ENCODE peak calls at places on chromosomes 4 and X, in ten cellular contexts. S is BE2C, Q is mesothelial cell of epicardium, N is MCF 10A, B is fibroblast of the aortic adventitia, R is upper lobe of right lung, E is Peyer's patch, L is astrocyte of the spinal cord, P is fibroblast of pulmonary artery, A is A549. X is an unnamed sample.

GRCh38 chrX:53256446-53257041 is 24.8 kb downstream of the IQSEC2 start:
- DNase-seq in B (no peak), L (no peak), A (no peak), N (no peak), P (no peak), R (no peak), E (no peak), Q (no peak), S (no peak), X (no peak)

GRCh38 chr4:17033256-17034245 is 135.1 kb upstream of the LDB2 start:
- DNase-seq in B (peak; percentile 17), Q (no peak), P (peak; percentile 11), E (no peak), S (no peak), A (no peak), L (no peak), N (no peak), R (no peak), X (no peak)

GRCh38 chr4:44583393-44583792 is 68.0 kb downstream of the YIPF7 start:
- DNase-seq in R (no peak), N (peak; percentile 24), S (no peak), P (peak; percentile 23), Q (no peak), E (no peak), A (no peak), B (no peak), L (no peak), X (no peak)

GRCh38 chr4:75831856-75832405 is 70.3 kb downstream of the PPEF2 start:
- DNase-seq in P (no peak), R (no peak), L (no peak), E (no peak), Q (no peak), B (no peak), N (no peak), S (no peak), A (no peak), X (no peak)

GRCh38 chr4:54384152-54384551 is 155.1 kb downstream of the PDGFRA start:
- DNase-seq in N (no peak), A (no peak), E (no peak), B (no peak), L (no peak), R (no peak), S (no peak), Q (no peak), P (no peak), X (no peak)

GRCh38 chrX:100831219-100831946 is 11.2 kb downstream of the CSTF2 start:
- DNase-seq in N (no peak), B (no peak), E (no peak), R (no peak), A (no peak), P (no peak), L (no peak), S (no peak), Q (no peak), X (no peak)

GRCh38 chr4:127623755-127624087 is 9.0 kb upstream of the INTU start:
- DNase-seq in R (peak; percentile 60), A (peak; percentile 17), Q (no peak), S (no peak), N (no peak), L (peak; percentile 70), B (peak; percentile 27), E (no peak), P (peak; percentile 36), X (no peak)

GRCh38 chr4:8505229-8505628 is 64.7 kb downstream of the TRMT44 start:
- DNase-seq in Q (no peak), E (no peak), A (no peak), P (no peak), L (no peak), B (no peak), R (no peak), N (no peak), S (no peak), X (no peak)

GRCh38 chr4:88697113-88697512 is 516 bp downstream of the NAP1L5 start:
- DNase-seq in E (no peak), Q (no peak), R (no peak), N (no peak), B (peak; percentile 34), P (peak; percentile 41), L (peak; percentile 36), S (no peak), A (no peak), X (no peak)

GRCh38 chr4:145799225-145799624 is 119.3 kb downstream of the C4orf51 start:
- DNase-seq in E (no peak), B (no peak), Q (no peak), A (no peak), N (no peak), S (no peak), P (no peak), R (no peak), L (no peak), X (no peak)

GRCh38 chr4:151537726-151538125 is 128.8 kb downstream of the FHIP1A start:
- DNase-seq in A (no peak), R (no peak), B (peak; percentile 87), L (peak; percentile 45), P (peak; percentile 89), E (no peak), N (peak; percentile 59), S (no peak), Q (no peak), X (no peak)

GRCh38 chr4:159292137-159292896 is 189.4 kb downstream of the RAPGEF2 start:
- DNase-seq in Q (no peak), R (no peak), L (no peak), N (no peak), E (no peak), A (no peak), P (no peak), B (no peak), S (no peak), X (no peak)

GRCh38 chrX:134661295-134661694 is 3.0 kb upstream of the PLAC1 start:
- DNase-seq in A (no peak), B (no peak), R (no peak), S (no peak), P (no peak), E (no peak), Q (no peak), N (no peak), L (no peak), X (no peak)

GRCh38 chrX:39196192-39197102 is 395.2 kb downstream of the MID1IP1 start:
- DNase-seq in Q (no peak), N (peak; percentile 79), S (no peak), A (no peak), P (no peak), L (peak; percentile 59), B (peak; percentile 16), E (no peak), R (no peak), X (no peak)

GRCh38 chr4:78691971-78692814 is 84.0 kb upstream of the BMP2K start:
- DNase-seq in A (no peak), L (no peak), N (no peak), B (peak; percentile 16), P (no peak), S (peak; percentile 67), Q (no peak), R (no peak), E (no peak), X (no peak)

GRCh38 chr4:73816814-73817213 is 19.7 kb upstream of the CXCL6 start:
- DNase-seq in A (no peak), N (peak; percentile 70), Q (no peak), B (peak; percentile 83), S (no peak), R (no peak), P (peak; percentile 81), L (peak; percentile 91), E (no peak), X (no peak)

GRCh38 chr4:154450971-154451370 is 40.6 kb downstream of the DCHS2 start:
- DNase-seq in E (no peak), Q (no peak), L (no peak), N (no peak), P (no peak), B (no peak), R (no peak), A (no peak), S (no peak), X (no peak)

GRCh38 chrX:3697220-3697684 is 16.2 kb downstream of the PRKX start:
- DNase-seq in S (no peak), B (no peak), N (peak; percentile 10), L (no peak), E (no peak), R (no peak), Q (no peak), A (no peak), P (no peak), X (no peak)

GRCh38 chr4:176034498-176034897 is 31.1 kb upstream of the WDR17 start:
- DNase-seq in N (peak; percentile 56), R (no peak), B (peak; percentile 73), E (no peak), P (peak; percentile 61), A (no peak), Q (no peak), S (peak; percentile 31), L (peak; percentile 57), X (no peak)
- TF ChIP-seq CTCF in N (peak; percentile 37), R (peak; percentile 46), B (no peak), E (peak; percentile 39), P (peak; percentile 13), A (peak; percentile 56), Q (peak; percentile 36), S (peak; percentile 37), L (no peak), X (peak; percentile 71)

GRCh38 chr4:157170321-157170720 is 50.2 kb upstream of the GRIA2 start:
- DNase-seq in R (no peak), L (no peak), E (no peak), B (no peak), A (no peak), N (no peak), S (no peak), P (peak; percentile 4), Q (no peak), X (no peak)

GRCh38 chr4:157172011-157172410 is 48.5 kb upstream of the GRIA2 start:
- DNase-seq in R (no peak), L (peak; percentile 45), E (no peak), N (peak; percentile 26), S (no peak), B (peak; percentile 43), P (peak; percentile 26), A (no peak), Q (no peak), X (no peak)
- TF ChIP-seq CTCF in R (no peak), L (peak; percentile 32), E (no peak), N (peak; percentile 25), S (no peak), B (peak; percentile 34), P (peak; percentile 29), A (peak; percentile 24), Q (no peak), X (peak; percentile 43)

DNA sequence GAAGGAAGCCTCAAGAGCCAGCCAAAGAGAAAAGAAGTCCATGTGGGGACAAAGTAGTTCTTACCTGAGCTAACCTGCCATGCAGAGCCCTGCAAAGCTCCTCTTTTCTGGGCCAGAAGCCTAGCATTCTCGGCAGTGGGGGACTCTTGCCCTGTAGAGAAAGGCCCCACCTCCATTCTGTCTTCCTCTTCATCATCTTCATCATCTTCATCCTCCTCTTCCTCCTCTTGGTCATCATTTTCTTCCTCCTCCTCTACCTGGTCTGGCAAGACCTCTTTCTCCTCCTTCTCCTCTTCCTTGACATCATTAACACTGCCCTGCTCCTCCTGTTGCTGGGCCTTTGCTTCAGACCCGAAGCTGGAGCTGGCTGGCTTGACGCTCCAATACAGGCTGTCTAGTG is 16.7 kb downstream of the LAS1L start:
- DNase-seq in P (no peak), R (no peak), E (no peak), B (no peak), Q (no peak), A (no peak), N (no peak), L (no peak), S (no peak), X (no peak)
- TF ChIP-seq CTCF in P (no peak), R (no peak), E (no peak), B (no peak), Q (no peak), A (no peak), N (no peak), L (no peak), S (no peak), X (no peak)

GRCh38 chrX:20001615-20002014 is 10.8 kb upstream of the BCLAF3 start:
- DNase-seq in L (no peak), S (no peak), N (no peak), Q (no peak), E (no peak), B (no peak), P (no peak), A (no peak), R (no peak), X (no peak)
- TF ChIP-seq CTCF in L (no peak), S (no peak), N (no peak), Q (no peak), E (no peak), B (no peak), P (no peak), A (no peak), R (no peak), X (no peak)

X was measured in type B pancreatic cell.